ENCODE peak calls at places on chromosomes 13 and 19, in seven cellular contexts. Y is breast epithelium, L is adrenal gland, R is WERI-Rb-1, B is body of pancreas, W is uterus, A is left ventricle myocardium inferior. U is an unnamed sample.

GRCh38 chr13:77530870-77531269 is 4.6 kb upstream of the SCEL start:
- DNase-seq in B (no peak), L (no peak), A (no peak), Y (no peak), R (no peak), W (no peak), U (no peak)

GRCh38 chr13:34627905-34628682 is 314.0 kb upstream of the NBEA start:
- DNase-seq in Y (no peak), A (no peak), B (no peak), R (no peak), W (no peak), L (no peak), U (no peak)

GRCh38 chr19:10230155-10230903 is 802 bp downstream of the S1PR2 start:
- DNase-seq in W (peak), Y (peak), L (no peak), A (peak), R (peak), B (peak), U (no peak)

GRCh38 chr13:25659091-25659502 is 287.3 kb downstream of the ATP8A2 start:
- DNase-seq in A (no peak), Y (peak), W (no peak), B (no peak), R (no peak), L (no peak), U (peak)

GRCh38 chr13:80654638-80655249 is 313.8 kb upstream of the SPRY2 start:
- DNase-seq in A (no peak), B (no peak), W (no peak), Y (no peak), L (peak), R (no peak), U (no peak)

GRCh38 chr19:53183146-53183545 is 10.0 kb downstream of the ZNF665 start:
- DNase-seq in Y (no peak), R (no peak), L (no peak), B (no peak), W (no peak), A (no peak), U (no peak)

GRCh38 chr19:4316940-4317339 is 12.5 kb downstream of the FSD1 start:
- DNase-seq in R (no peak), A (no peak), B (no peak), Y (no peak), L (no peak), W (no peak), U (no peak)

GRCh38 chr19:55044286-55044685 is 6.2 kb upstream of the GP6 start:
- DNase-seq in Y (no peak), R (no peak), W (no peak), B (no peak), A (no peak), L (no peak), U (no peak)

GRCh38 chr19:41027273-41027967 is 36.3 kb downstream of the CYP2B6 start:
- DNase-seq in L (no peak), Y (no peak), A (no peak), B (no peak), W (no peak), R (no peak), U (no peak)

DNA sequence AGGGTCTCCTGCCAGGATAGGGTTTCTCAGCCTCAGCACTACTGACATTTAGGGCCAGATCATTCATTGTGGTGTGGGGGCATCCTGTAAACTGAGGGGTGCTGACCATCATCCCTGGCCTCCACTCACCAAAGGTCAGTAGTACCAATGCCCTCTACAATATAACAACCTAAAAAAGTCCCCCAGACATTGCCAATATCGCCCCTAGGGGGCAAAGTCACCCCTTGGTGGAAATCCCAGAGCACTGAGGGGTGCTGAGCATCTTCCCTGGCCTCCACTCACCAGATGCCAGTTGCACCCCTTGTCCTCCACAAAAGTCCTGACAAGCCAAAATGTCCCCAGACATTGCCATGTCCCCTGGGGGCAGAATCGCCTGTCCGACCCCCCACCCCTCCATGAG is 21.6 kb downstream of the CPAMD8 start:
- DNase-seq in B (no peak), A (no peak), W (no peak), L (no peak), R (no peak), Y (no peak), U (no peak)
- TF ChIP-seq CTCF in B (no peak), A (no peak), W (no peak), L (no peak), R (peak), Y (no peak), U (no peak)

DNA sequence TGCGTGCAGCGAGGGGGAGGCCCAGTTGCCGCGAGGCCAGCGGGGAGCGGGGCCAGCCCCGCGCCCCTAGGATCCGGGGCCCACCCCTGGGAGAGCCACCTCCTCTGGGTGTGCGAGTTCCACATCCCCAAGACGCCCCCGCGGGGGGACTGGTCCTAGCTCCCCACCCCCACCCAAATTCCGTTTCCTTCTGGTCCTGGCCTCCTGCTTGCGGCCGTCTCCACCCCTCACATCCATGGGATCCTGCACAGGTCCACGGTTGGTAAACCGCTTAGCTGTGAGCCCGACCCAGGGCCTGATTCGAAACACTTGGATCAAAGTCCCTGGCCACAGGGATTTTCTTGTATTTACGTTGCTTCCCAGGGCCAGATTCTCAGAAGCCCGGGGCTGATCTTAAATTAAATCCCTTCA is 324 bp upstream of the FBXO17 start:
- DNase-seq in Y (no peak), B (peak), W (peak), R (peak), L (peak), A (no peak), U (no peak)
- H3K4me3 ChIP-seq in Y (peak), B (no peak), W (peak), R (peak), L (peak), A (peak), U (no peak)

GRCh38 chr19:8525401-8525684 is 11.4 kb upstream of the ZNF414 start:
- DNase-seq in Y (no peak), L (no peak), B (no peak), W (no peak), R (no peak), A (no peak), U (no peak)
- TF ChIP-seq CTCF in Y (no peak), L (no peak), B (no peak), W (no peak), R (peak), A (peak), U (no peak)

GRCh38 chr19:29429021-29429420 is 96.8 kb upstream of the VSTM2B start:
- DNase-seq in B (no peak), R (no peak), Y (no peak), L (no peak), A (no peak), W (no peak), U (no peak)
- H3K4me3 ChIP-seq in B (no peak), R (no peak), Y (no peak), L (no peak), A (no peak), W (no peak), U (no peak)

GRCh38 chr19:21197589-21198295 is 55.9 kb downstream of the ZNF431 start:
- DNase-seq in Y (no peak), B (no peak), R (no peak), A (no peak), W (no peak), L (peak), U (no peak)

DNA sequence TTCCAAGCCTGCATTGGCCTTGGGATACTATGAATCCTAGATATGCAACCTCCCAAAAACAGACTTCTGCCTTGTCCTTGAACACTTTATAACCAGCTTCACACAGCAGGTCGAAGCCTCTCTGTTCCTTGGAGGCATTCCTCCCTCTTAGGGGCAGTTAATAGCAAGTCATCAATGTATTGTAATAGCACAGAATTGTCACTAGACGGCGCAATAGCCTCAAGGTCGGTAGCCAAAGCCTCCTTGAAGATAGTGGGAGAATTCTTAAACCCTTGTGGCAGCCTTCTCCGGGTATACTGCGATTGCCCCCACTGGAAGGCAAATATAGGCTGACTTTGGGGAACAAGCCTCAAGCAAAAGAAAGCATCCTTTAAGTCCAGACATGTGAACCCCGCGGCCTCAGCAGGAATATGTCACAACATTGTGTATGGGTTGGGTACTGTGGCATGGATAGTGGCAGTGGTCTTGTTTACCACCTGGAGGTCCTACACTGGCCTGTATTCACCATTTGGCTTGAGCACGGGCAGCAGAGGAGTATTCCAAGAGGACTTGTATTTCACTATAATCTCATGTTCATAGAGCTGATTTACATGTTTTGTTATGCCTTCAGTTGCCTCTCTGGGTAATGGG is 61.1 kb downstream of the ZNF431 start:
- DNase-seq in B (peak), A (no peak), W (no peak), R (peak), L (no peak), Y (no peak), U (peak)
- TF ChIP-seq CTCF in B (peak), A (peak), W (peak), R (peak), L (peak), Y (peak), U (peak)

DNA sequence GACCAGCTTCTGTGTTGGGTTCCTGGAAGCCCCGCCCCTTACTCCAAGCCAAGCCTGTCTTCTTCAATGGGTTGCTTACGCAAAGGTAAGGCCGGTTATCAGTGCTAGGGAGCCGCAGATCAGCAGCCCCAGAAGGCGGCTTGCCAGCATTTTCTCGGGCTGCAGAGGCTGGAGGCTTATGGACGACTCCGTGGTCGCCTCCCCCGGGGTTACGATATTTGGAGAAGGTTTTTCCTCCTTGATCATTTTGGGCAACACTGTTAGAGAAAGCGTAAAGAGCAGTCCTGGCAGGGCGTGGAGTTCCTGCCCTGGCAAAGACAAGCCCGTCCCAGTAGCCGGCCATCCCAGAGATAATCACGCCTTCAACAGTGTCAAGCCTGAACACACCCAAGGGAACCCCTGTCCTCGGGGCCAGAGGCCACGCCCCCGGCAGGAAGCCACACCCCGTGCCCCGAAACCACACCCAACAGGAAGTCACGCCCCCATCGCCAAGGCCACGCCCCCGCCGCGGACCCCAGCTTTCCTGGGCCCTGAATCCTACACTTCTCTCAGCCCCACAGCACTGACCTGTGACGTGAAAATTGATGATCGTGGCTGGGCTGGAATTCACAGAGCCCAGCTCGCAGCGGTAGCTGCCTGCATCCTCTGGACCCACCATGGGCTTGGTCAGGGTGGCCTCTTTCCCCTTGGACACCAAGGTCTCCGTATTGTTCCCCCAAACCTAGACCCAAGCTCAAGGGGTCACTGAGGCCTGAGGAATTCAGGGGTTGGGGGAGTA is 1.0 kb upstream of the RASIP1 start:
- DNase-seq in Y (no peak), W (peak), A (peak), B (peak), R (peak), L (peak), U (no peak)
- H3K4me3 ChIP-seq in Y (peak), W (no peak), A (peak), B (no peak), R (no peak), L (peak), U (no peak)

GRCh38 chr13:24148414-24149305 is 11.9 kb upstream of the SPATA13 start:
- DNase-seq in B (peak), R (no peak), L (peak), Y (peak), A (no peak), W (no peak), U (peak)
- TF ChIP-seq CTCF in B (no peak), R (no peak), L (no peak), Y (no peak), A (no peak), W (no peak), U (no peak)

GRCh38 chr13:99959538-99960230 is 11.9 kb downstream of the ZIC5 start:
- DNase-seq in Y (no peak), L (no peak), A (no peak), W (no peak), B (no peak), R (no peak), U (no peak)
- H3K4me3 ChIP-seq in Y (peak), L (peak), A (peak), W (no peak), B (no peak), R (no peak), U (no peak)